ENCODE peak calls at places on chromosomes 11 and 22, in six cellular contexts. One of them, this sample, is unnamed.

GRCh38 chr22:43911351-43911750 is 12.3 kb upstream of the PNPLA3 start:
- DNase-seq in brain microvascular endothelial cell: no peak
- DNase-seq in tibial artery: no peak
- DNase-seq in heart right ventricle: no peak
- DNase-seq in AG10803: no peak
- DNase-seq in ovary: no peak
- DNase-seq in this sample: no peak

GRCh38 chr22:49660794-49661781 is 166.6 kb downstream of the BRD1 start:
- DNase-seq in brain microvascular endothelial cell: no peak
- DNase-seq in tibial artery: peak; percentile 56
- DNase-seq in heart right ventricle: no peak
- DNase-seq in AG10803: no peak
- DNase-seq in ovary: no peak
- DNase-seq in this sample: no peak

GRCh38 chr11:88402192-88402715 is 64.7 kb upstream of the CTSC start:
- DNase-seq in brain microvascular endothelial cell: peak; percentile 72
- DNase-seq in tibial artery: no peak
- DNase-seq in heart right ventricle: no peak
- DNase-seq in AG10803: peak; percentile 89
- DNase-seq in ovary: no peak
- DNase-seq in this sample: peak; percentile 93

GRCh38 chr11:31636983-31637382 is 127.4 kb downstream of the ELP4 start:
- DNase-seq in brain microvascular endothelial cell: no peak
- DNase-seq in tibial artery: no peak
- DNase-seq in heart right ventricle: no peak
- DNase-seq in AG10803: no peak
- DNase-seq in ovary: no peak
- DNase-seq in this sample: no peak

GRCh38 chr22:25911243-25911972 is 169.4 kb downstream of the MYO18B start:
- DNase-seq in brain microvascular endothelial cell: no peak
- DNase-seq in tibial artery: no peak
- DNase-seq in heart right ventricle: peak; percentile 23
- DNase-seq in AG10803: no peak
- DNase-seq in ovary: no peak
- DNase-seq in this sample: no peak

GRCh38 chr11:78350101-78350645 is 67.4 kb downstream of the GAB2 start:
- DNase-seq in brain microvascular endothelial cell: no peak
- DNase-seq in tibial artery: no peak
- DNase-seq in heart right ventricle: peak; percentile 35
- DNase-seq in AG10803: peak; percentile 49
- DNase-seq in ovary: peak; percentile 38
- DNase-seq in this sample: peak; percentile 73

GRCh38 chr22:36162127-36163034 is 1.8 kb upstream of the APOL3 start:
- DNase-seq in brain microvascular endothelial cell: no peak
- DNase-seq in tibial artery: no peak
- DNase-seq in heart right ventricle: no peak
- DNase-seq in AG10803: no peak
- DNase-seq in ovary: no peak
- DNase-seq in this sample: no peak

GRCh38 chr11:10688401-10688800 is 5.2 kb downstream of the IRAG1 start:
- DNase-seq in brain microvascular endothelial cell: no peak
- DNase-seq in tibial artery: no peak
- DNase-seq in heart right ventricle: no peak
- DNase-seq in AG10803: no peak
- DNase-seq in ovary: no peak
- DNase-seq in this sample: no peak

GRCh38 chr11:8018742-8019631 is 31.9 kb downstream of the EIF3F start:
- DNase-seq in brain microvascular endothelial cell: peak; percentile 48
- DNase-seq in tibial artery: peak; percentile 84
- DNase-seq in heart right ventricle: peak; percentile 75
- DNase-seq in AG10803: peak; percentile 74
- DNase-seq in ovary: peak; percentile 82
- DNase-seq in this sample: peak; percentile 62

GRCh38 chr11:62150887-62151736 is 27.3 kb downstream of the INCENP start:
- DNase-seq in brain microvascular endothelial cell: no peak
- DNase-seq in tibial artery: peak; percentile 47
- DNase-seq in heart right ventricle: no peak
- DNase-seq in AG10803: no peak
- DNase-seq in ovary: no peak
- DNase-seq in this sample: no peak

GRCh38 chr11:134560566-134561347 is 148.7 kb upstream of the B3GAT1 start:
- DNase-seq in brain microvascular endothelial cell: no peak
- DNase-seq in tibial artery: no peak
- DNase-seq in heart right ventricle: peak; percentile 2
- DNase-seq in AG10803: no peak
- DNase-seq in ovary: no peak
- DNase-seq in this sample: no peak

GRCh38 chr11:122655527-122656072 is at the start of gene UBASH3B:
- DNase-seq in brain microvascular endothelial cell: peak; percentile 89
- DNase-seq in tibial artery: peak; percentile 80
- DNase-seq in heart right ventricle: peak; percentile 79
- DNase-seq in AG10803: peak; percentile 82
- DNase-seq in ovary: peak; percentile 62
- DNase-seq in this sample: peak; percentile 88
- TF ChIP-seq CTCF in brain microvascular endothelial cell: peak; percentile 12
- TF ChIP-seq CTCF in tibial artery: no peak
- TF ChIP-seq CTCF in heart right ventricle: peak; percentile 37
- TF ChIP-seq CTCF in AG10803: peak; percentile 22
- TF ChIP-seq CTCF in ovary: no peak
- TF ChIP-seq CTCF in this sample: peak; percentile 16

DNA sequence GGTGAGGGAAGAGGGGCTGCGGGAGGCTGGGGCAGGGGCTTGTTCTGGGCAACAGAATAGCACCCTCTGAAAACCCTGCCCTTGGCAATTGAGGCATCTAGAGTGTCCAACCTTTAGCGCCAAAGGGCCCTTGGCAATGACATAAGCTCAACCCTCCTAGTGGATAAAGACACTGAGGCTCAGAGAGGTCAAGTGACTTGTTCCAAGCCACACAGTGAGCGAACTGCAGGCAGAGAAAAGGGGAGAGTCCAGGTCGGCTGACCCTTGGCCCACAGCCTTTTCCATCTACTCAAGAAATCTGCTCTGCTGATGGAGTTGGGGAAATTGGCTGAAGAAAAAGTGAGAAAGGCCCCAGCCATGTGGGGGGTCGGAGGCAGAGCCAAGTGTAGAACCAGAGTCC is 2.9 kb downstream of the SEC14L2 start:
- DNase-seq in brain microvascular endothelial cell: no peak
- DNase-seq in tibial artery: no peak
- DNase-seq in heart right ventricle: no peak
- DNase-seq in AG10803: no peak
- DNase-seq in ovary: no peak
- DNase-seq in this sample: no peak
- H3K4me3 ChIP-seq in brain microvascular endothelial cell: no peak overlapping the region
- H3K4me3 ChIP-seq in tibial artery: no peak overlapping the region
- H3K4me3 ChIP-seq in heart right ventricle: no peak overlapping the region
- H3K4me3 ChIP-seq in AG10803: no peak overlapping the region
- H3K4me3 ChIP-seq in ovary: no peak overlapping the region
- H3K4me3 ChIP-seq in this sample: no peak overlapping the region

GRCh38 chr22:27196483-27196882 is 539.1 kb downstream of the MIAT start:
- DNase-seq in brain microvascular endothelial cell: no peak
- DNase-seq in tibial artery: no peak
- DNase-seq in heart right ventricle: no peak
- DNase-seq in AG10803: no peak
- DNase-seq in ovary: no peak
- DNase-seq in this sample: no peak
- TF ChIP-seq CTCF in brain microvascular endothelial cell: no peak
- TF ChIP-seq CTCF in tibial artery: no peak
- TF ChIP-seq CTCF in heart right ventricle: peak; percentile 11
- TF ChIP-seq CTCF in AG10803: no peak
- TF ChIP-seq CTCF in ovary: no peak
- TF ChIP-seq CTCF in this sample: no peak

GRCh38 chr11:72584933-72585597 is 89.2 kb downstream of the PDE2A start:
- DNase-seq in brain microvascular endothelial cell: no peak
- DNase-seq in tibial artery: no peak
- DNase-seq in heart right ventricle: no peak
- DNase-seq in AG10803: no peak
- DNase-seq in ovary: no peak
- DNase-seq in this sample: no peak

GRCh38 chr11:72582206-72583176 is 91.7 kb downstream of the PDE2A start:
- DNase-seq in brain microvascular endothelial cell: no peak
- DNase-seq in tibial artery: peak; percentile 48
- DNase-seq in heart right ventricle: no peak
- DNase-seq in AG10803: no peak
- DNase-seq in ovary: no peak
- DNase-seq in this sample: no peak

GRCh38 chr11:72583177-72583553 is 91.1 kb downstream of the PDE2A start:
- DNase-seq in brain microvascular endothelial cell: no peak
- DNase-seq in tibial artery: peak; percentile 47
- DNase-seq in heart right ventricle: no peak
- DNase-seq in AG10803: no peak
- DNase-seq in ovary: no peak
- DNase-seq in this sample: no peak

GRCh38 chr11:72584293-72584921 is 89.8 kb downstream of the PDE2A start:
- DNase-seq in brain microvascular endothelial cell: no peak
- DNase-seq in tibial artery: peak; percentile 84
- DNase-seq in heart right ventricle: peak; percentile 29
- DNase-seq in AG10803: peak; percentile 4
- DNase-seq in ovary: peak; percentile 37
- DNase-seq in this sample: peak; percentile 41

DNA sequence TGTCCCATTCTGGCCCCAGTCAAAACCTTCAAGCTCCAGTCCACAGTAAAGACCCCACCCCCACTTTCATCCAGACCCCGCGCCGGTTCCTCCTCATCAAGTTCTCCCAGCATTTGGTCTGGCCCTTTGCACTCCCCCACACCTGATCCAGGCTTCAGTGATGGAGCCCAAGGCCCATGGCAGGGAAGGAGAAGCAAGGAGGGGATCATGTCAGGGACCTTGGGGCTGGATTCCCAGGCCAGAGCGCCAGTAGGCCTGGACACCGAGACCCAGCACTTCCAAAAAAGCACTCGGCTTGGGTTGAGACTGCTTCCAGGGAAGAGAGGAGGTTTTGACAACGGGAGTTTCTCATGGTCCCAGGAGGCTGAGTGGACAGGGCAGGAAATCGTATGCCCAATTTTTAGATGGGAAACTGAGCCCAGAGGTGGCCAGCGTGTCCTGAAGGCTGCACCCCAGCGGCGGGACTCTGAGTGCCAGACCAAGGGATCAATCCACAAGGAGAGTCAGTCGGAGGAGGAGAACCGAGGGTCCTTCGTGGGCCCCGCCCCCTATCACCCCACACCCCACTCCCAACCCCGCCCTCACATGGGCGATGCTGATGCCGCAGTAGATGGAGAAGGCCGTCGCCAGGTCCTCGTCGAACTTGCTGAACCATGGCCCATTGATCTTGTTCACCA is 90.5 kb downstream of the PDE2A start:
- DNase-seq in brain microvascular endothelial cell: no peak
- DNase-seq in tibial artery: peak; percentile 53
- DNase-seq in heart right ventricle: no peak
- DNase-seq in AG10803: no peak
- DNase-seq in ovary: no peak
- DNase-seq in this sample: no peak
- H3K4me3 ChIP-seq in brain microvascular endothelial cell: no peak overlapping the region
- H3K4me3 ChIP-seq in tibial artery: no peak overlapping the region
- H3K4me3 ChIP-seq in heart right ventricle: no peak overlapping the region
- H3K4me3 ChIP-seq in AG10803: no peak overlapping the region
- H3K4me3 ChIP-seq in ovary: no peak overlapping the region
- H3K4me3 ChIP-seq in this sample: peak overlapping the region; percentile 27

GRCh38 chr11:69245491-69246345 is 48.2 kb upstream of the MYEOV start:
- DNase-seq in brain microvascular endothelial cell: no peak
- DNase-seq in tibial artery: no peak
- DNase-seq in heart right ventricle: peak; percentile 28
- DNase-seq in AG10803: no peak
- DNase-seq in ovary: no peak
- DNase-seq in this sample: no peak
- TF ChIP-seq CTCF in brain microvascular endothelial cell: no peak
- TF ChIP-seq CTCF in tibial artery: no peak
- TF ChIP-seq CTCF in heart right ventricle: no peak
- TF ChIP-seq CTCF in AG10803: no peak
- TF ChIP-seq CTCF in ovary: no peak
- TF ChIP-seq CTCF in this sample: no peak

GRCh38 chr11:3166268-3167142 is 1.4 kb upstream of the OSBPL5 start:
- DNase-seq in brain microvascular endothelial cell: no peak
- DNase-seq in tibial artery: peak; percentile 62
- DNase-seq in heart right ventricle: no peak
- DNase-seq in AG10803: no peak
- DNase-seq in ovary: no peak
- DNase-seq in this sample: no peak

GRCh38 chr11:3164540-3165151 is 464 bp downstream of the OSBPL5 start:
- DNase-seq in brain microvascular endothelial cell: no peak
- DNase-seq in tibial artery: peak; percentile 75
- DNase-seq in heart right ventricle: no peak
- DNase-seq in AG10803: no peak
- DNase-seq in ovary: peak; percentile 46
- DNase-seq in this sample: no peak

GRCh38 chr11:3165152-3165705 is at the start of gene OSBPL5:
- DNase-seq in brain microvascular endothelial cell: no peak
- DNase-seq in tibial artery: peak; percentile 91
- DNase-seq in heart right ventricle: peak; percentile 86
- DNase-seq in AG10803: peak; percentile 69
- DNase-seq in ovary: peak; percentile 83
- DNase-seq in this sample: peak; percentile 72

GRCh38 chr11:3167143-3168119 is 2.3 kb upstream of the OSBPL5 start:
- DNase-seq in brain microvascular endothelial cell: no peak
- DNase-seq in tibial artery: peak; percentile 63
- DNase-seq in heart right ventricle: no peak
- DNase-seq in AG10803: no peak
- DNase-seq in ovary: peak; percentile 20
- DNase-seq in this sample: no peak

GRCh38 chr11:3165916-3166267 is 782 bp upstream of the OSBPL5 start:
- DNase-seq in brain microvascular endothelial cell: no peak
- DNase-seq in tibial artery: peak; percentile 62
- DNase-seq in heart right ventricle: no peak
- DNase-seq in AG10803: no peak
- DNase-seq in ovary: no peak
- DNase-seq in this sample: no peak
- H3K4me3 ChIP-seq in brain microvascular endothelial cell: no peak overlapping the region
- H3K4me3 ChIP-seq in tibial artery: no peak overlapping the region
- H3K4me3 ChIP-seq in heart right ventricle: no peak overlapping the region
- H3K4me3 ChIP-seq in AG10803: no peak overlapping the region
- H3K4me3 ChIP-seq in ovary: no peak overlapping the region
- H3K4me3 ChIP-seq in this sample: no peak overlapping the region

This sample was measured in fibroblast of villous mesenchyme.